ENCODE peak calls at places on chromosome 9, in nine cellular contexts. One of them, this sample, is unnamed.

GRCh38 chr9:19155106-19155999 is 28.1 kb upstream of the PLIN2 start:
- DNase-seq in CD8-positive, alpha-beta memory T cell: no peak
- DNase-seq in T-helper 2 cell: peak
- DNase-seq in A549: no peak
- DNase-seq in germinal center: no peak
- DNase-seq in NCI-H2107: no peak
- DNase-seq in heart left ventricle: no peak
- DNase-seq in thyroid gland: no peak
- DNase-seq in activated CD4-positive, alpha-beta memory T cell treated with anti-CD3 and anti-CD28 coated beads, Interleukin-2, amount 10 ng/mL, durations not matched to agents 7 days and 5 days: no peak
- DNase-seq in this sample: no peak

GRCh38 chr9:133569109-133569785 is 34.7 kb downstream of the ADAMTSL2 start:
- DNase-seq in T-helper 2 cell: no peak
- DNase-seq in activated CD4-positive, alpha-beta memory T cell treated with anti-CD3 and anti-CD28 coated beads, Interleukin-2, amount 10 ng/mL, durations not matched to agents 7 days and 5 days: no peak
- DNase-seq in thyroid gland: no peak
- DNase-seq in CD8-positive, alpha-beta memory T cell: no peak
- DNase-seq in A549: no peak
- DNase-seq in NCI-H2107: no peak
- DNase-seq in heart left ventricle: no peak
- DNase-seq in germinal center: no peak
- DNase-seq in this sample: no peak

GRCh38 chr9:71984388-71985069 is 73.1 kb downstream of the C9orf85 start:
- DNase-seq in A549: no peak
- DNase-seq in T-helper 2 cell: no peak
- DNase-seq in thyroid gland: no peak
- DNase-seq in NCI-H2107: no peak
- DNase-seq in heart left ventricle: peak
- DNase-seq in CD8-positive, alpha-beta memory T cell: no peak
- DNase-seq in activated CD4-positive, alpha-beta memory T cell treated with anti-CD3 and anti-CD28 coated beads, Interleukin-2, amount 10 ng/mL, durations not matched to agents 7 days and 5 days: no peak
- DNase-seq in germinal center: no peak
- DNase-seq in this sample: no peak

GRCh38 chr9:70389642-70390266 is 24.7 kb downstream of the KLF9 start:
- DNase-seq in activated CD4-positive, alpha-beta memory T cell treated with anti-CD3 and anti-CD28 coated beads, Interleukin-2, amount 10 ng/mL, durations not matched to agents 7 days and 5 days: no peak
- DNase-seq in NCI-H2107: no peak
- DNase-seq in T-helper 2 cell: peak
- DNase-seq in heart left ventricle: peak
- DNase-seq in CD8-positive, alpha-beta memory T cell: no peak
- DNase-seq in thyroid gland: peak
- DNase-seq in A549: no peak
- DNase-seq in germinal center: no peak
- DNase-seq in this sample: no peak

GRCh38 chr9:135703726-135704125 is 1.7 kb downstream of the KCNT1 start:
- DNase-seq in heart left ventricle: no peak
- DNase-seq in A549: no peak
- DNase-seq in T-helper 2 cell: no peak
- DNase-seq in activated CD4-positive, alpha-beta memory T cell treated with anti-CD3 and anti-CD28 coated beads, Interleukin-2, amount 10 ng/mL, durations not matched to agents 7 days and 5 days: no peak
- DNase-seq in germinal center: no peak
- DNase-seq in NCI-H2107: no peak
- DNase-seq in thyroid gland: no peak
- DNase-seq in CD8-positive, alpha-beta memory T cell: no peak
- DNase-seq in this sample: peak

GRCh38 chr9:96255698-96256097 is 46.3 kb downstream of the HSD17B3 start:
- DNase-seq in activated CD4-positive, alpha-beta memory T cell treated with anti-CD3 and anti-CD28 coated beads, Interleukin-2, amount 10 ng/mL, durations not matched to agents 7 days and 5 days: no peak
- DNase-seq in T-helper 2 cell: no peak
- DNase-seq in NCI-H2107: no peak
- DNase-seq in heart left ventricle: no peak
- DNase-seq in thyroid gland: no peak
- DNase-seq in germinal center: no peak
- DNase-seq in A549: no peak
- DNase-seq in CD8-positive, alpha-beta memory T cell: no peak
- DNase-seq in this sample: no peak

GRCh38 chr9:5231212-5231611 is at the start of gene INSL4:
- DNase-seq in heart left ventricle: no peak
- DNase-seq in A549: peak
- DNase-seq in NCI-H2107: no peak
- DNase-seq in T-helper 2 cell: no peak
- DNase-seq in activated CD4-positive, alpha-beta memory T cell treated with anti-CD3 and anti-CD28 coated beads, Interleukin-2, amount 10 ng/mL, durations not matched to agents 7 days and 5 days: no peak
- DNase-seq in germinal center: no peak
- DNase-seq in thyroid gland: no peak
- DNase-seq in CD8-positive, alpha-beta memory T cell: no peak
- DNase-seq in this sample: peak

GRCh38 chr9:1217076-1217475 is 166.9 kb downstream of the DMRT2 start:
- DNase-seq in activated CD4-positive, alpha-beta memory T cell treated with anti-CD3 and anti-CD28 coated beads, Interleukin-2, amount 10 ng/mL, durations not matched to agents 7 days and 5 days: no peak
- DNase-seq in heart left ventricle: no peak
- DNase-seq in NCI-H2107: no peak
- DNase-seq in CD8-positive, alpha-beta memory T cell: no peak
- DNase-seq in thyroid gland: no peak
- DNase-seq in germinal center: no peak
- DNase-seq in T-helper 2 cell: no peak
- DNase-seq in A549: no peak
- DNase-seq in this sample: no peak

GRCh38 chr9:15469406-15469805 is 41.4 kb downstream of the PSIP1 start:
- DNase-seq in germinal center: no peak
- DNase-seq in T-helper 2 cell: no peak
- DNase-seq in thyroid gland: no peak
- DNase-seq in A549: no peak
- DNase-seq in CD8-positive, alpha-beta memory T cell: no peak
- DNase-seq in heart left ventricle: no peak
- DNase-seq in activated CD4-positive, alpha-beta memory T cell treated with anti-CD3 and anti-CD28 coated beads, Interleukin-2, amount 10 ng/mL, durations not matched to agents 7 days and 5 days: no peak
- DNase-seq in NCI-H2107: no peak
- DNase-seq in this sample: no peak

GRCh38 chr9:61671276-61671973 is 481.6 kb downstream of the SPATA31A7 start:
- DNase-seq in T-helper 2 cell: no peak
- DNase-seq in NCI-H2107: no peak
- DNase-seq in activated CD4-positive, alpha-beta memory T cell treated with anti-CD3 and anti-CD28 coated beads, Interleukin-2, amount 10 ng/mL, durations not matched to agents 7 days and 5 days: peak
- DNase-seq in heart left ventricle: no peak
- DNase-seq in germinal center: no peak
- DNase-seq in CD8-positive, alpha-beta memory T cell: no peak
- DNase-seq in thyroid gland: no peak
- DNase-seq in A549: no peak
- DNase-seq in this sample: no peak

GRCh38 chr9:128102861-128103588 is 24.5 kb downstream of the PTGES2 start:
- DNase-seq in thyroid gland: peak
- DNase-seq in T-helper 2 cell: no peak
- DNase-seq in heart left ventricle: peak
- DNase-seq in CD8-positive, alpha-beta memory T cell: no peak
- DNase-seq in activated CD4-positive, alpha-beta memory T cell treated with anti-CD3 and anti-CD28 coated beads, Interleukin-2, amount 10 ng/mL, durations not matched to agents 7 days and 5 days: no peak
- DNase-seq in A549: no peak
- DNase-seq in germinal center: no peak
- DNase-seq in NCI-H2107: no peak
- DNase-seq in this sample: no peak

GRCh38 chr9:90872835-90873294 is 71.2 kb downstream of the SYK start:
- DNase-seq in activated CD4-positive, alpha-beta memory T cell treated with anti-CD3 and anti-CD28 coated beads, Interleukin-2, amount 10 ng/mL, durations not matched to agents 7 days and 5 days: no peak
- DNase-seq in thyroid gland: no peak
- DNase-seq in NCI-H2107: peak
- DNase-seq in T-helper 2 cell: no peak
- DNase-seq in CD8-positive, alpha-beta memory T cell: no peak
- DNase-seq in heart left ventricle: no peak
- DNase-seq in germinal center: no peak
- DNase-seq in A549: no peak
- DNase-seq in this sample: no peak

GRCh38 chr9:85516976-85517637 is 224.6 kb downstream of the AGTPBP1 start:
- DNase-seq in germinal center: no peak
- DNase-seq in activated CD4-positive, alpha-beta memory T cell treated with anti-CD3 and anti-CD28 coated beads, Interleukin-2, amount 10 ng/mL, durations not matched to agents 7 days and 5 days: no peak
- DNase-seq in T-helper 2 cell: no peak
- DNase-seq in heart left ventricle: no peak
- DNase-seq in A549: peak
- DNase-seq in thyroid gland: no peak
- DNase-seq in NCI-H2107: no peak
- DNase-seq in CD8-positive, alpha-beta memory T cell: no peak
- DNase-seq in this sample: no peak

GRCh38 chr9:14275331-14275730 is 38.6 kb downstream of the NFIB start:
- DNase-seq in heart left ventricle: no peak
- DNase-seq in T-helper 2 cell: no peak
- DNase-seq in A549: no peak
- DNase-seq in thyroid gland: no peak
- DNase-seq in activated CD4-positive, alpha-beta memory T cell treated with anti-CD3 and anti-CD28 coated beads, Interleukin-2, amount 10 ng/mL, durations not matched to agents 7 days and 5 days: no peak
- DNase-seq in germinal center: no peak
- DNase-seq in NCI-H2107: no peak
- DNase-seq in CD8-positive, alpha-beta memory T cell: no peak
- DNase-seq in this sample: no peak

GRCh38 chr9:6928863-6929262 is 171.1 kb downstream of the KDM4C start:
- DNase-seq in NCI-H2107: no peak
- DNase-seq in activated CD4-positive, alpha-beta memory T cell treated with anti-CD3 and anti-CD28 coated beads, Interleukin-2, amount 10 ng/mL, durations not matched to agents 7 days and 5 days: no peak
- DNase-seq in CD8-positive, alpha-beta memory T cell: no peak
- DNase-seq in thyroid gland: no peak
- DNase-seq in A549: no peak
- DNase-seq in germinal center: no peak
- DNase-seq in heart left ventricle: no peak
- DNase-seq in T-helper 2 cell: no peak
- DNase-seq in this sample: no peak

GRCh38 chr9:129703667-129704355 is 38.4 kb downstream of the PRRX2 start:
- DNase-seq in A549: no peak
- DNase-seq in NCI-H2107: no peak
- DNase-seq in CD8-positive, alpha-beta memory T cell: no peak
- DNase-seq in thyroid gland: peak
- DNase-seq in T-helper 2 cell: no peak
- DNase-seq in heart left ventricle: no peak
- DNase-seq in activated CD4-positive, alpha-beta memory T cell treated with anti-CD3 and anti-CD28 coated beads, Interleukin-2, amount 10 ng/mL, durations not matched to agents 7 days and 5 days: no peak
- DNase-seq in germinal center: no peak
- DNase-seq in this sample: no peak

GRCh38 chr9:112110773-112111106 is 64.4 kb downstream of the SUSD1 start:
- DNase-seq in activated CD4-positive, alpha-beta memory T cell treated with anti-CD3 and anti-CD28 coated beads, Interleukin-2, amount 10 ng/mL, durations not matched to agents 7 days and 5 days: no peak
- DNase-seq in A549: no peak
- DNase-seq in germinal center: peak
- DNase-seq in heart left ventricle: no peak
- DNase-seq in CD8-positive, alpha-beta memory T cell: no peak
- DNase-seq in thyroid gland: no peak
- DNase-seq in NCI-H2107: no peak
- DNase-seq in T-helper 2 cell: no peak
- DNase-seq in this sample: no peak

GRCh38 chr9:95268681-95269080 is 48.8 kb downstream of the FANCC start:
- DNase-seq in CD8-positive, alpha-beta memory T cell: no peak
- DNase-seq in NCI-H2107: peak
- DNase-seq in germinal center: no peak
- DNase-seq in T-helper 2 cell: peak
- DNase-seq in thyroid gland: peak
- DNase-seq in activated CD4-positive, alpha-beta memory T cell treated with anti-CD3 and anti-CD28 coated beads, Interleukin-2, amount 10 ng/mL, durations not matched to agents 7 days and 5 days: no peak
- DNase-seq in heart left ventricle: no peak
- DNase-seq in A549: peak
- DNase-seq in this sample: peak

GRCh38 chr9:88342246-88342645 is 46.0 kb upstream of the SPIN1 start:
- DNase-seq in CD8-positive, alpha-beta memory T cell: no peak
- DNase-seq in A549: no peak
- DNase-seq in germinal center: no peak
- DNase-seq in heart left ventricle: no peak
- DNase-seq in T-helper 2 cell: no peak
- DNase-seq in NCI-H2107: no peak
- DNase-seq in thyroid gland: no peak
- DNase-seq in activated CD4-positive, alpha-beta memory T cell treated with anti-CD3 and anti-CD28 coated beads, Interleukin-2, amount 10 ng/mL, durations not matched to agents 7 days and 5 days: no peak
- DNase-seq in this sample: no peak

GRCh38 chr9:137015540-137015930 is 12.5 kb downstream of the ABCA2 start:
- DNase-seq in NCI-H2107: no peak
- DNase-seq in activated CD4-positive, alpha-beta memory T cell treated with anti-CD3 and anti-CD28 coated beads, Interleukin-2, amount 10 ng/mL, durations not matched to agents 7 days and 5 days: no peak
- DNase-seq in T-helper 2 cell: no peak
- DNase-seq in germinal center: no peak
- DNase-seq in thyroid gland: no peak
- DNase-seq in heart left ventricle: no peak
- DNase-seq in CD8-positive, alpha-beta memory T cell: no peak
- DNase-seq in A549: no peak
- DNase-seq in this sample: no peak

GRCh38 chr9:98249774-98250173 is 5.7 kb downstream of the TBC1D2 start:
- DNase-seq in A549: no peak
- DNase-seq in heart left ventricle: no peak
- DNase-seq in CD8-positive, alpha-beta memory T cell: no peak
- DNase-seq in thyroid gland: no peak
- DNase-seq in germinal center: no peak
- DNase-seq in T-helper 2 cell: no peak
- DNase-seq in NCI-H2107: no peak
- DNase-seq in activated CD4-positive, alpha-beta memory T cell treated with anti-CD3 and anti-CD28 coated beads, Interleukin-2, amount 10 ng/mL, durations not matched to agents 7 days and 5 days: no peak
- DNase-seq in this sample: no peak